ENCODE peak calls at places on chromosomes 13 and 19, in five cellular contexts. One of them, this sample, is unnamed.

GRCh38 chr19:19628499-19629134 is 597 bp upstream of the LPAR2 start:
- DNase-seq in hippocampal formation: no peak
- DNase-seq in NCI-H1092: peak
- DNase-seq in uterus: no peak
- DNase-seq in stimulated activated CD4-positive, alpha-beta T cell treated with anti-CD3 and anti-CD28 coated beads, TNF-alpha, amount 100 ng/mL, for 24 hours: no peak
- DNase-seq in this sample: no peak

GRCh38 chr19:13621413-13621812 is 115.1 kb upstream of the CACNA1A start:
- DNase-seq in hippocampal formation: no peak
- DNase-seq in NCI-H1092: no peak
- DNase-seq in uterus: no peak
- DNase-seq in stimulated activated CD4-positive, alpha-beta T cell treated with anti-CD3 and anti-CD28 coated beads, TNF-alpha, amount 100 ng/mL, for 24 hours: peak
- DNase-seq in this sample: no peak

GRCh38 chr13:31310781-31311180 is 111.0 kb downstream of the B3GLCT start:
- DNase-seq in hippocampal formation: no peak
- DNase-seq in NCI-H1092: peak
- DNase-seq in uterus: no peak
- DNase-seq in stimulated activated CD4-positive, alpha-beta T cell treated with anti-CD3 and anti-CD28 coated beads, TNF-alpha, amount 100 ng/mL, for 24 hours: no peak
- DNase-seq in this sample: no peak

GRCh38 chr13:41658057-41658642 is 200.8 kb downstream of the RGCC start:
- DNase-seq in hippocampal formation: no peak
- DNase-seq in NCI-H1092: no peak
- DNase-seq in uterus: no peak
- DNase-seq in stimulated activated CD4-positive, alpha-beta T cell treated with anti-CD3 and anti-CD28 coated beads, TNF-alpha, amount 100 ng/mL, for 24 hours: no peak
- DNase-seq in this sample: no peak

GRCh38 chr19:2353159-2353894 is 6.7 kb upstream of the TMPRSS9 start:
- DNase-seq in hippocampal formation: no peak
- DNase-seq in NCI-H1092: no peak
- DNase-seq in uterus: peak
- DNase-seq in stimulated activated CD4-positive, alpha-beta T cell treated with anti-CD3 and anti-CD28 coated beads, TNF-alpha, amount 100 ng/mL, for 24 hours: no peak
- DNase-seq in this sample: no peak

GRCh38 chr13:106566682-106567420 is 1.1 kb downstream of the ARGLU1 start:
- DNase-seq in hippocampal formation: no peak
- DNase-seq in NCI-H1092: peak
- DNase-seq in uterus: peak
- DNase-seq in stimulated activated CD4-positive, alpha-beta T cell treated with anti-CD3 and anti-CD28 coated beads, TNF-alpha, amount 100 ng/mL, for 24 hours: peak
- DNase-seq in this sample: peak

GRCh38 chr19:47258434-47258833 is 2.1 kb downstream of the CCDC9 start:
- DNase-seq in hippocampal formation: no peak
- DNase-seq in NCI-H1092: no peak
- DNase-seq in uterus: no peak
- DNase-seq in stimulated activated CD4-positive, alpha-beta T cell treated with anti-CD3 and anti-CD28 coated beads, TNF-alpha, amount 100 ng/mL, for 24 hours: no peak
- DNase-seq in this sample: no peak

GRCh38 chr19:31354919-31355318 is 5.7 kb upstream of the TSHZ3 start:
- DNase-seq in hippocampal formation: no peak
- DNase-seq in NCI-H1092: no peak
- DNase-seq in uterus: no peak
- DNase-seq in stimulated activated CD4-positive, alpha-beta T cell treated with anti-CD3 and anti-CD28 coated beads, TNF-alpha, amount 100 ng/mL, for 24 hours: no peak
- DNase-seq in this sample: no peak

GRCh38 chr13:95481051-95481775 is 71.3 kb upstream of the CLDN10 start:
- DNase-seq in hippocampal formation: no peak
- DNase-seq in NCI-H1092: no peak
- DNase-seq in uterus: no peak
- DNase-seq in stimulated activated CD4-positive, alpha-beta T cell treated with anti-CD3 and anti-CD28 coated beads, TNF-alpha, amount 100 ng/mL, for 24 hours: no peak
- DNase-seq in this sample: no peak

GRCh38 chr19:1070931-1071791 is 4.2 kb downstream of the ARHGAP45 start:
- DNase-seq in hippocampal formation: no peak
- DNase-seq in NCI-H1092: no peak
- DNase-seq in uterus: no peak
- DNase-seq in stimulated activated CD4-positive, alpha-beta T cell treated with anti-CD3 and anti-CD28 coated beads, TNF-alpha, amount 100 ng/mL, for 24 hours: no peak
- DNase-seq in this sample: no peak

GRCh38 chr19:2097330-2098327 is 914 bp downstream of the IZUMO4 start:
- DNase-seq in hippocampal formation: no peak
- DNase-seq in NCI-H1092: peak
- DNase-seq in uterus: peak
- DNase-seq in stimulated activated CD4-positive, alpha-beta T cell treated with anti-CD3 and anti-CD28 coated beads, TNF-alpha, amount 100 ng/mL, for 24 hours: no peak
- DNase-seq in this sample: peak

GRCh38 chr13:81986308-81986707 is 1645.4 kb upstream of the SPRY2 start:
- DNase-seq in hippocampal formation: no peak
- DNase-seq in NCI-H1092: no peak
- DNase-seq in uterus: no peak
- DNase-seq in stimulated activated CD4-positive, alpha-beta T cell treated with anti-CD3 and anti-CD28 coated beads, TNF-alpha, amount 100 ng/mL, for 24 hours: no peak
- DNase-seq in this sample: no peak

GRCh38 chr19:33883869-33884519 is 87.3 kb downstream of the KCTD15 start:
- DNase-seq in hippocampal formation: no peak
- DNase-seq in NCI-H1092: no peak
- DNase-seq in uterus: no peak
- DNase-seq in stimulated activated CD4-positive, alpha-beta T cell treated with anti-CD3 and anti-CD28 coated beads, TNF-alpha, amount 100 ng/mL, for 24 hours: no peak
- DNase-seq in this sample: no peak

GRCh38 chr19:38437295-38437694 is 3.8 kb downstream of the RYR1 start:
- DNase-seq in hippocampal formation: no peak
- DNase-seq in NCI-H1092: no peak
- DNase-seq in uterus: no peak
- DNase-seq in stimulated activated CD4-positive, alpha-beta T cell treated with anti-CD3 and anti-CD28 coated beads, TNF-alpha, amount 100 ng/mL, for 24 hours: no peak
- DNase-seq in this sample: no peak

GRCh38 chr13:67366533-67366932 is 136.4 kb upstream of the PCDH9 start:
- DNase-seq in hippocampal formation: no peak
- DNase-seq in NCI-H1092: no peak
- DNase-seq in uterus: no peak
- DNase-seq in stimulated activated CD4-positive, alpha-beta T cell treated with anti-CD3 and anti-CD28 coated beads, TNF-alpha, amount 100 ng/mL, for 24 hours: no peak
- DNase-seq in this sample: no peak

GRCh38 chr13:28031220-28031903 is 42.9 kb upstream of the URAD start:
- DNase-seq in hippocampal formation: peak
- DNase-seq in NCI-H1092: no peak
- DNase-seq in uterus: no peak
- DNase-seq in stimulated activated CD4-positive, alpha-beta T cell treated with anti-CD3 and anti-CD28 coated beads, TNF-alpha, amount 100 ng/mL, for 24 hours: no peak
- DNase-seq in this sample: peak

GRCh38 chr19:3358919-3359849 is 7.2 kb upstream of the NFIC start:
- DNase-seq in hippocampal formation: peak
- DNase-seq in NCI-H1092: no peak
- DNase-seq in uterus: peak
- DNase-seq in stimulated activated CD4-positive, alpha-beta T cell treated with anti-CD3 and anti-CD28 coated beads, TNF-alpha, amount 100 ng/mL, for 24 hours: peak
- DNase-seq in this sample: peak

GRCh38 chr19:49425922-49426592 is 869 bp downstream of the GFY start:
- DNase-seq in hippocampal formation: no peak
- DNase-seq in NCI-H1092: no peak
- DNase-seq in uterus: no peak
- DNase-seq in stimulated activated CD4-positive, alpha-beta T cell treated with anti-CD3 and anti-CD28 coated beads, TNF-alpha, amount 100 ng/mL, for 24 hours: no peak
- DNase-seq in this sample: no peak

GRCh38 chr13:30156270-30156669 is 151.1 kb downstream of the KATNAL1 start:
- DNase-seq in hippocampal formation: no peak
- DNase-seq in NCI-H1092: no peak
- DNase-seq in uterus: no peak
- DNase-seq in stimulated activated CD4-positive, alpha-beta T cell treated with anti-CD3 and anti-CD28 coated beads, TNF-alpha, amount 100 ng/mL, for 24 hours: no peak
- DNase-seq in this sample: no peak

GRCh38 chr19:55464039-55464668 is 397 bp downstream of the C19orf85 start:
- DNase-seq in hippocampal formation: no peak
- DNase-seq in NCI-H1092: no peak
- DNase-seq in uterus: no peak
- DNase-seq in stimulated activated CD4-positive, alpha-beta T cell treated with anti-CD3 and anti-CD28 coated beads, TNF-alpha, amount 100 ng/mL, for 24 hours: no peak
- DNase-seq in this sample: no peak

GRCh38 chr13:75927183-75927582 is 291.1 kb downstream of the LMO7 start:
- DNase-seq in hippocampal formation: no peak
- DNase-seq in NCI-H1092: no peak
- DNase-seq in uterus: no peak
- DNase-seq in stimulated activated CD4-positive, alpha-beta T cell treated with anti-CD3 and anti-CD28 coated beads, TNF-alpha, amount 100 ng/mL, for 24 hours: no peak
- DNase-seq in this sample: no peak

GRCh38 chr19:15563325-15563794 is 51.7 kb upstream of the CYP4F8 start:
- DNase-seq in hippocampal formation: no peak
- DNase-seq in NCI-H1092: peak
- DNase-seq in uterus: no peak
- DNase-seq in stimulated activated CD4-positive, alpha-beta T cell treated with anti-CD3 and anti-CD28 coated beads, TNF-alpha, amount 100 ng/mL, for 24 hours: no peak
- DNase-seq in this sample: no peak

GRCh38 chr13:31209819-31210209 is 10.0 kb downstream of the B3GLCT start:
- DNase-seq in hippocampal formation: no peak
- DNase-seq in NCI-H1092: no peak
- DNase-seq in uterus: no peak
- DNase-seq in stimulated activated CD4-positive, alpha-beta T cell treated with anti-CD3 and anti-CD28 coated beads, TNF-alpha, amount 100 ng/mL, for 24 hours: no peak
- DNase-seq in this sample: no peak

GRCh38 chr13:89150362-89150761 is 1479.2 kb downstream of the SLITRK5 start:
- DNase-seq in hippocampal formation: no peak
- DNase-seq in NCI-H1092: no peak
- DNase-seq in uterus: no peak
- DNase-seq in stimulated activated CD4-positive, alpha-beta T cell treated with anti-CD3 and anti-CD28 coated beads, TNF-alpha, amount 100 ng/mL, for 24 hours: no peak
- DNase-seq in this sample: no peak

GRCh38 chr19:6738726-6739389 is 622 bp upstream of the TRIP10 start:
- DNase-seq in hippocampal formation: no peak
- DNase-seq in NCI-H1092: no peak
- DNase-seq in uterus: peak
- DNase-seq in stimulated activated CD4-positive, alpha-beta T cell treated with anti-CD3 and anti-CD28 coated beads, TNF-alpha, amount 100 ng/mL, for 24 hours: no peak
- DNase-seq in this sample: no peak

GRCh38 chr19:695350-695949 is at the start of gene PRSS57:
- DNase-seq in hippocampal formation: no peak
- DNase-seq in NCI-H1092: no peak
- DNase-seq in uterus: no peak
- DNase-seq in stimulated activated CD4-positive, alpha-beta T cell treated with anti-CD3 and anti-CD28 coated beads, TNF-alpha, amount 100 ng/mL, for 24 hours: no peak
- DNase-seq in this sample: peak

GRCh38 chr19:575527-576506 is 3.4 kb downstream of the BSG start:
- DNase-seq in hippocampal formation: no peak
- DNase-seq in NCI-H1092: no peak
- DNase-seq in uterus: peak
- DNase-seq in stimulated activated CD4-positive, alpha-beta T cell treated with anti-CD3 and anti-CD28 coated beads, TNF-alpha, amount 100 ng/mL, for 24 hours: no peak
- DNase-seq in this sample: no peak

GRCh38 chr13:21606781-21607180 is 2.8 kb upstream of the MICU2 start:
- DNase-seq in hippocampal formation: no peak
- DNase-seq in NCI-H1092: no peak
- DNase-seq in uterus: no peak
- DNase-seq in stimulated activated CD4-positive, alpha-beta T cell treated with anti-CD3 and anti-CD28 coated beads, TNF-alpha, amount 100 ng/mL, for 24 hours: no peak
- DNase-seq in this sample: no peak

GRCh38 chr13:91986771-91987515 is 588.5 kb downstream of the GPC5 start:
- DNase-seq in hippocampal formation: no peak
- DNase-seq in NCI-H1092: no peak
- DNase-seq in uterus: no peak
- DNase-seq in stimulated activated CD4-positive, alpha-beta T cell treated with anti-CD3 and anti-CD28 coated beads, TNF-alpha, amount 100 ng/mL, for 24 hours: no peak
- DNase-seq in this sample: no peak

GRCh38 chr19:7638802-7639465 is 2.0 kb downstream of the STXBP2 start:
- DNase-seq in hippocampal formation: no peak
- DNase-seq in NCI-H1092: no peak
- DNase-seq in uterus: no peak
- DNase-seq in stimulated activated CD4-positive, alpha-beta T cell treated with anti-CD3 and anti-CD28 coated beads, TNF-alpha, amount 100 ng/mL, for 24 hours: no peak
- DNase-seq in this sample: no peak

GRCh38 chr19:44553478-44554171 is 24.1 kb upstream of the CEACAM20 start:
- DNase-seq in hippocampal formation: no peak
- DNase-seq in NCI-H1092: no peak
- DNase-seq in uterus: no peak
- DNase-seq in stimulated activated CD4-positive, alpha-beta T cell treated with anti-CD3 and anti-CD28 coated beads, TNF-alpha, amount 100 ng/mL, for 24 hours: no peak
- DNase-seq in this sample: no peak

This sample was measured in immature natural killer cell.